ENCODE peak calls at places on chromosomes 7 and 10, in six cellular contexts. C is neural progenitor cell, R is GM23338, L is PC-3, Q is GM23248, P is MM.1S. I is an unnamed sample.
A peak's percentile ranks its signal among the peaks of the same experiment; 100 is the strongest.

GRCh38 chr7:12714436-12714737 is 27.0 kb downstream of the ARL4A start:
- DNase-seq in C (no peak), R (no peak), L (no peak), Q (no peak), P (no peak), I (no peak)

GRCh38 chr10:51000164-51000563 is 74.1 kb upstream of the PRKG1 start:
- DNase-seq in C (no peak), R (no peak), L (peak; percentile 42), Q (peak; percentile 95), P (no peak), I (no peak)

GRCh38 chr10:45464958-45465567 is 91.0 kb downstream of the ALOX5 start:
- DNase-seq in C (peak; percentile 83), R (peak; percentile 84), L (peak; percentile 81), Q (peak; percentile 83), P (peak; percentile 70), I (peak; percentile 69)

GRCh38 chr10:103676851-103677417 is 178.4 kb downstream of the SH3PXD2A start:
- DNase-seq in C (no peak), R (no peak), L (no peak), Q (peak; percentile 98), P (no peak), I (no peak)

GRCh38 chr10:124302951-124303505 is 115.7 kb downstream of the OAT start:
- DNase-seq in C (no peak), R (no peak), L (no peak), Q (no peak), P (no peak), I (no peak)

GRCh38 chr10:98758451-98758850 is 311.7 kb upstream of the HPS1 start:
- DNase-seq in C (no peak), R (no peak), L (no peak), Q (no peak), P (no peak), I (no peak)

GRCh38 chr10:76302936-76303656 is 871.7 kb downstream of the LRMDA start:
- DNase-seq in C (peak; percentile 72), R (no peak), L (no peak), Q (no peak), P (no peak), I (no peak)

GRCh38 chr7:139748936-139749335 is 28.9 kb downstream of the HIPK2 start:
- DNase-seq in C (no peak), R (no peak), L (no peak), Q (no peak), P (no peak), I (no peak)

GRCh38 chr7:824664-825063 is 7.6 kb upstream of the SUN1 start:
- DNase-seq in C (no peak), R (no peak), L (no peak), Q (peak; percentile 41), P (no peak), I (no peak)

GRCh38 chr10:90920986-90921643 is at the start of gene ANKRD1:
- DNase-seq in C (peak; percentile 32), R (peak; percentile 83), L (peak; percentile 93), Q (peak; percentile 74), P (no peak), I (peak; percentile 96)

GRCh38 chr7:30738026-30738915 is 13.7 kb upstream of the INMT start:
- DNase-seq in C (no peak), R (no peak), L (no peak), Q (no peak), P (no peak), I (no peak)

GRCh38 chr10:93180402-93181040 is 106.8 kb downstream of the CYP26A1 start:
- DNase-seq in C (no peak), R (no peak), L (no peak), Q (peak; percentile 59), P (no peak), I (no peak)

GRCh38 chr10:100775346-100775745 is 30.0 kb downstream of the PAX2 start:
- DNase-seq in C (no peak), R (no peak), L (no peak), Q (peak; percentile 33), P (no peak), I (no peak)

DNA sequence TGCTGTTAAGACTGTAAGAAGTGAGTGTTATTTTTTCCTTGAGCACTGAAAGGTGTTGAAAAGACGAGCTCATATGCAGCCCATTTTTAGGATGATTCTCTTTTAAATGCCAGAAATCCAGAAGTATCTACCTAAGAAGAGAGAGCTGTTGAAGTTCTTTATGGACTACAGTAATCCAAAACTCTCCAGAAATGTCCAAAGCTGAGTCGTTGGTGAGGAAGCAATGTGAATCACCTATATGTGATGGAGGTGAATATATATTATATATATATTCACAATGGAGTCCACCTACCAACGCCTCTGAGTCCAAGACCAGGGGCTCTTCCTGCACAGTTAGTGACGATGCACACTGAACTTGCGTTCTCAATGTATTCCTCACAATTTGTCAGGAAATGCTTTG is 252.7 kb upstream of the PITRM1 start:
- DNase-seq in C (no peak), R (no peak), L (peak; percentile 6), Q (peak; percentile 8), P (no peak), I (no peak)
- H3F3A ChIP-seq in C (no peaks in the 10 kb centered on the region), R (no peaks in the 10 kb centered on the region), L (no peaks in the 10 kb centered on the region), Q (no peaks in the 10 kb centered on the region), P (no peaks in the 10 kb centered on the region), I (peaks cover 7% of the 10 kb centered on the region)

GRCh38 chr7:140857048-140857447 is 67.7 kb downstream of the BRAF start:
- DNase-seq in C (no peak), R (no peak), L (no peak), Q (no peak), P (no peak), I (no peak)
- H3K79me2 ChIP-seq in C (peaks cover 98% of the 10 kb centered on the region), R (peaks cover 73% of the 10 kb centered on the region), L (peaks cover 13% of the 10 kb centered on the region), Q (peaks cover 98% of the 10 kb centered on the region), P (peaks cover 37% of the 10 kb centered on the region), I (peaks cover 44% of the 10 kb centered on the region)

DNA sequence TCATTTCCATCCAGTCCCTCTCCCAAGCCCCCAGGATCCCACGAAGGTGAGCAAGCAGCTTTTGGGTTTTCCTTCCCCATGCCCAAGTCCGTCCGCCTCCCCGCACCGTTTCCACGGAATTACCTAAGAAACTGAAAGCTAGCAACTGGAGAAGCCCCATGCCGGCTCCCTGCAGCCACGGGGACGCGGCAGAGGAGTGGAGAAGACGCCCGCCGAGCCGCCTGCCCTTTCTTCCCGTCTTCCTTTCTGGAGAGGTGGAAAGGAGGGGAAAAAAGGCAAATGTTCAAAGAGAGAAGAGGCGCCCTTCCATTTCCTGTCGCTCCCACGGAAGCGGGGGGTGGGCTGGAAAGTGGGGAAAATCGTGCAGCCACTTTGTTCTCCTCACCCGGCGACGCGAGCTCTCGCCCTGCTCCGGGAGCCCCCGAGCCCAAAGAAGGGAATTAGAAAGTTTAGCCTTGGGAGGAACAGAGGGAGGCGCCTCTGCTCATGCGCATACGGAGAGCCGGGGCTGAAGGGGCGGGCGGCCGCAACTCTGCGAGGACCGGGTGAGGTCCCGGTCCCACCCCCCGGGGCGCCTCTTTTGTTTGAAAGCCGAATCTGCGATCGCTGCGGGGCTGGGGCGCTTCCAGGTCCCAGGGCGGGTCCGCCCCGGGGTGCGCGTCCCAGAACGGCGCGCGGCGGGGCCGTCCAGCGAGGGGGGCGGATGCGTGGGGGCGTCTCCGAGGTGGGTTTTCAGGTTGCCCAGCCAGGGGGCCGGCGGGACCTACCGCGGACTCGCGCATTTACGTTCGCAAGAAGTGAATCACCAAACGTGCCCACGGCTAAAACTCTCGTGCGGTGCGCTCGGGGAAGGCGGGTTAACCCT is at the start of gene LAMB1:
- DNase-seq in C (peak; percentile 90), R (peak; percentile 87), L (peak; percentile 69), Q (peak; percentile 81), P (no peak), I (peak; percentile 89)
- TF ChIP-seq EZH2 in C (peak; percentile 69), R (peak; percentile 71), L (no peak), Q (no peak), P (no peak), I (no peak)

GRCh38 chr7:106099539-106099938 is 12.6 kb downstream of the SYPL1 start:
- DNase-seq in C (no peak), R (peak; percentile 14), L (no peak), Q (no peak), P (no peak), I (no peak)
- H3F3A ChIP-seq in C (no peaks in the 10 kb centered on the region), R (no peaks in the 10 kb centered on the region), L (no peaks in the 10 kb centered on the region), Q (no peaks in the 10 kb centered on the region), P (peaks cover 7% of the 10 kb centered on the region), I (no peaks in the 10 kb centered on the region)

DNA sequence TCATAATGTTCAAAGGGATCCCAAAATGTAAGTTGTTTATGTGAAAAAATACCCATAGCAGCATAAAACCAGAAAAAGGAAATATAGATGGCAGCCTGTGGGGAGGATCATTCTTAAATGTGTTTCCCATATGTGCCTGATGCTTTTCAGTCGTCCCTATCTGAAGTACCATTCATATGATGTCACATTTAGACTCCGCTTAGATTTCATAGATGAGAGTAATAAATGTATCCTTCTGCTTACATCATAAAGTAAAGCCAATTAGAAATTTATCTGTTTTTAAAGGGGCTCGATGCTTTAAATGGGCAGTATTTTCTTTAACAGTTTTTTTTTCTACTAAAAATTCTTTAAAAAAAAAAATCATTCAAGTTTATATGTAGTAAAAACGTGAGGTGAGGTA is 136.1 kb downstream of the KAT6B start:
- DNase-seq in C (no peak), R (no peak), L (no peak), Q (no peak), P (no peak), I (no peak)
- H3K79me2 ChIP-seq in C (peaks cover 3% of the 10 kb centered on the region), R (peaks cover 8% of the 10 kb centered on the region), L (peaks cover 49% of the 10 kb centered on the region), Q (peaks cover 20% of the 10 kb centered on the region), P (peaks cover 19% of the 10 kb centered on the region), I (no peaks in the 10 kb centered on the region)

GRCh38 chr7:96997512-96998032 is 7.8 kb upstream of the DLX6 start:
- DNase-seq in C (peak; percentile 27), R (no peak), L (no peak), Q (no peak), P (no peak), I (no peak)
- TF ChIP-seq EZH2 in C (peak; percentile 89), R (peak; percentile 82), L (no peak), Q (peak; percentile 67), P (no peak), I (no peak)

GRCh38 chr7:43592321-43592720 is 9.4 kb downstream of the STK17A start:
- DNase-seq in C (no peak), R (no peak), L (peak; percentile 12), Q (peak; percentile 39), P (no peak), I (no peak)
- H3F3A ChIP-seq in C (no peaks in the 10 kb centered on the region), R (no peaks in the 10 kb centered on the region), L (no peaks in the 10 kb centered on the region), Q (peaks cover 77% of the 10 kb centered on the region), P (no peaks in the 10 kb centered on the region), I (peaks cover 13% of the 10 kb centered on the region)